ENCODE peak calls at places on chromosome 7, in six cellular contexts. Z, V, X, D, N and L are unnamed samples.

GRCh38 chr7:134391223-134391622 is 67.7 kb downstream of the AKR1B1 start:
- DNase-seq in D (no peak), Z (no peak), N (no peak), V (no peak), X (no peak), L (no peak)

GRCh38 chr7:101829374-101829773 is 11.9 kb downstream of the CUX1 start:
- DNase-seq in N (no peak), X (no peak), V (no peak), D (no peak), Z (no peak), L (no peak)

GRCh38 chr7:16926283-16926682 is 44.5 kb upstream of the AGR3 start:
- DNase-seq in X (no peak), Z (peak), N (peak), V (no peak), D (no peak), L (peak)

GRCh38 chr7:101126651-101127459 is at the start of gene SERPINE1:
- DNase-seq in N (peak), Z (peak), X (peak), V (no peak), D (no peak), L (peak)

GRCh38 chr7:55066479-55066878 is 47.7 kb downstream of the EGFR start:
- DNase-seq in Z (no peak), N (peak), X (no peak), V (no peak), D (no peak), L (peak)

GRCh38 chr7:32942783-32943653 is 14.2 kb upstream of the FKBP9 start:
- DNase-seq in Z (peak), X (peak), V (peak), N (peak), D (no peak), L (peak)

GRCh38 chr7:77820967-77821366 is 22.4 kb downstream of the PHTF2 start:
- DNase-seq in D (no peak), V (no peak), N (no peak), X (no peak), Z (no peak), L (no peak)

GRCh38 chr7:108055541-108056135 is 52.7 kb upstream of the LAMB1 start:
- DNase-seq in V (no peak), N (no peak), D (no peak), X (no peak), Z (no peak), L (no peak)

GRCh38 chr7:70703785-70704184 is 428.2 kb upstream of the GALNT17 start:
- DNase-seq in X (no peak), Z (no peak), V (no peak), N (no peak), D (no peak), L (peak)

GRCh38 chr7:29154076-29154475 is 7.7 kb upstream of the CPVL start:
- DNase-seq in Z (no peak), V (no peak), N (no peak), X (no peak), D (no peak), L (no peak)

GRCh38 chr7:28623863-28624262 is 211.5 kb downstream of the CREB5 start:
- DNase-seq in N (no peak), D (no peak), X (no peak), Z (no peak), V (no peak), L (peak)

GRCh38 chr7:99232082-99232770 is 24.3 kb upstream of the KPNA7 start:
- DNase-seq in Z (no peak), X (no peak), N (no peak), D (no peak), V (no peak), L (no peak)

GRCh38 chr7:26534649-26535482 is 243.2 kb downstream of the SNX10 start:
- DNase-seq in Z (no peak), N (no peak), V (no peak), X (no peak), D (no peak), L (no peak)

GRCh38 chr7:90706067-90706716 is 110.1 kb downstream of the CDK14 start:
- DNase-seq in Z (peak), N (peak), D (no peak), V (no peak), X (no peak), L (no peak)

GRCh38 chr7:94696981-94697670 is 41.2 kb upstream of the SGCE start:
- DNase-seq in D (no peak), X (no peak), V (no peak), Z (peak), N (peak), L (peak)

GRCh38 chr7:28105234-28105633 is 75.4 kb downstream of the JAZF1 start:
- DNase-seq in V (no peak), N (no peak), D (no peak), X (no peak), Z (no peak), L (no peak)

GRCh38 chr7:43647772-43648643 is 65.1 kb downstream of the STK17A start:
- DNase-seq in Z (peak), V (no peak), N (peak), D (no peak), X (no peak), L (peak)

GRCh38 chr7:51238981-51239495 is 77.6 kb downstream of the COBL start:
- DNase-seq in N (no peak), D (no peak), X (no peak), V (no peak), Z (no peak), L (peak)

GRCh38 chr7:48611993-48612392 is 312.4 kb upstream of the CDC14C start:
- DNase-seq in Z (no peak), D (no peak), X (no peak), N (no peak), V (no peak), L (no peak)

GRCh38 chr7:48617508-48617907 is 306.8 kb upstream of the CDC14C start:
- DNase-seq in V (no peak), X (no peak), D (no peak), Z (no peak), N (no peak), L (no peak)

GRCh38 chr7:48617988-48618387 is 306.4 kb upstream of the CDC14C start:
- DNase-seq in X (no peak), N (no peak), V (no peak), D (no peak), Z (no peak), L (no peak)
- H2BK15ac ChIP-seq in X (no peak), N (no peak), V (no peak), D (no peak), Z (no peak), L (no peak)

GRCh38 chr7:153087498-153087897 is 327.9 kb downstream of the ACTR3B start:
- DNase-seq in Z (no peak), D (no peak), V (no peak), X (no peak), N (no peak), L (no peak)

GRCh38 chr7:153090209-153090608 is 330.7 kb downstream of the ACTR3B start:
- DNase-seq in Z (no peak), D (no peak), N (no peak), X (no peak), V (no peak), L (no peak)

GRCh38 chr7:153088601-153089000 is 329.0 kb downstream of the ACTR3B start:
- DNase-seq in V (no peak), X (no peak), N (no peak), D (no peak), Z (no peak), L (no peak)

GRCh38 chr7:153091477-153091876 is 331.9 kb downstream of the ACTR3B start:
- DNase-seq in N (no peak), V (no peak), D (no peak), Z (no peak), X (no peak), L (no peak)

GRCh38 chr7:153090757-153091156 is 331.2 kb downstream of the ACTR3B start:
- DNase-seq in V (no peak), N (no peak), X (no peak), D (no peak), Z (no peak), L (no peak)
- H3K9ac ChIP-seq in V (no peak), N (no peak), X (no peak), D (no peak), Z (no peak), L (no peak)

DNA sequence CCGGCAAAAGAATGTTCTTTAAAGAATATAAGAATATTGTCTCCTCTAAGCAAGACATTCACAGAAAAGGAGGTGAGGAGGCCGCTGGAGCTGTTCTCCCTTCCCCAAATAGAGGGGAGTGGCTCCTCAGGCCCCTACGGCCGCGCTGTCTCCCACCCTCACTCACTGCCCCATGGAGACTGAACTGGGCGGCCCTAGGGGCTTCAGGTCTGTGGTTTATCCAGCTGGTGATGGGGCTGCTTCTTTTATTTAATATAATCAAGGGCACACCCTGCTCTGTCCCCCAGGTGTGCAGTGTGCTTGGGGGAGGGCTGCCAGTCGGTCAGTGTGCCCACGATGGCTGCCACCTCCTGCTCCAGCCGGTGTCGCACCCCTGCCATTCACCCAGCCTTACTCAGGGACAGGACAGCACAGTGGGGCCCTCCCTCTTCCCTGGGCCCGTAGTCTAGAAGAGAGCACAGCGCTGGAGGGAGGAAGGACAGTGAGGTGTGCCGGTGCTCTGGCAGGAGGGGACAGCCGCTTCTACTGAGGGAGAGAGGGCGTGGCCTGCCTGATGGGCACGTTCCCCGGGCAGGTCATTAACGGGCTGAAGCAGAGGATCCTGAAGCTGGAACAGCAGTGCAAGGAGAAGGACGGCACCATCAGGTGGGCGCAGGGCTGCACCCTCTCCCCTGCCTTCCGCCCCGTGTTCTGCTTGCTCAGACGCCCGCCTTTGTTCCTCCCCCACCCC is 23.4 kb downstream of the IQCE start:
- DNase-seq in X (no peak), Z (no peak), D (no peak), V (no peak), N (no peak), L (no peak)
- H3K4me2 ChIP-seq in X (no peak), Z (no peak), D (no peak), V (no peak), N (no peak), L (no peak)

DNA sequence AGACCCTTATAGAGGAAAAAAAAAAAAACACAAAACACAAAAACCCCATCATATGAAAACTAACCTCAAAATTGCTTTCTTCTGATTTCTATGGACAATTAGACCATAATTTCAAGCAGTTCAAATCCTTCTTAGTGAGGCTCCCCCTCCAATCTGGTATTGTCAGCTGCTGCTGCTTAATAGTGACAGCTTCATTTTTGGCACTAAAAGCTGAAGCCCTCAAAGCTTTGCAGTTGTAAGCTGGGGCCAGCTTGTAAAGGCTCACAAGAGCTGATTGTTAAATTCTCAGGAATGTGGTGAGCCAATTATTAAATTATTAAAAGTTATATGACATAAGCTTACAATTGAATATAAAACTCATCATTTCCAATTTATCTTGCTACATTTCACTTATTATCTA is 21.9 kb downstream of the ATXN7L1 start:
- DNase-seq in N (no peak), X (no peak), D (no peak), Z (no peak), V (no peak), L (no peak)
- H2BK15ac ChIP-seq in N (no peak), X (no peak), D (no peak), Z (no peak), V (no peak), L (no peak)

GRCh38 chr7:125504848-125505247 is 575.2 kb upstream of the POT1 start:
- DNase-seq in X (no peak), N (no peak), V (no peak), D (no peak), Z (no peak), L (peak)
- H3K9ac ChIP-seq in X (no peak), N (no peak), V (no peak), D (no peak), Z (no peak), L (no peak)

DNA sequence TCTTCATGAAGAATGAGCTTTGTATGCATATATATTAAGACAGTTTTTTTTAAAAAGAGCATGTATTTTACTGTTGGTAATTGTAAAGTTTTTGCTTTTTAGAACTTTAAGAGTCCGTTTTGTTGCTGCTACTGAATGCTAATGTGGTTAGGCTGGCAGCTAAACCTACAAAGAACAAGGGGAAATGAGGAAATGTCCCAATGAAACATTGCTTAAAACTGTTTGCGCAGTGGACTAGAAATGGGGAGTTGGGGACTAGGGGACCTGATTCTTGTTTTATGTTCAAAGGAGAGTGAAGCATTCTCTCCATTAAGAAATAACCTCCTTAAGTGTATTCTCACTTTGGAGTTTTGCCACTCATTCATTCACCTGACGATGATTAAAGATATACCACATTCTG is 5.7 kb downstream of the NRF1 start:
- DNase-seq in V (no peak), D (no peak), Z (no peak), N (no peak), X (no peak), L (no peak)
- H3K4me2 ChIP-seq in V (no peak), D (no peak), Z (peak), N (no peak), X (no peak), L (no peak)

DNA sequence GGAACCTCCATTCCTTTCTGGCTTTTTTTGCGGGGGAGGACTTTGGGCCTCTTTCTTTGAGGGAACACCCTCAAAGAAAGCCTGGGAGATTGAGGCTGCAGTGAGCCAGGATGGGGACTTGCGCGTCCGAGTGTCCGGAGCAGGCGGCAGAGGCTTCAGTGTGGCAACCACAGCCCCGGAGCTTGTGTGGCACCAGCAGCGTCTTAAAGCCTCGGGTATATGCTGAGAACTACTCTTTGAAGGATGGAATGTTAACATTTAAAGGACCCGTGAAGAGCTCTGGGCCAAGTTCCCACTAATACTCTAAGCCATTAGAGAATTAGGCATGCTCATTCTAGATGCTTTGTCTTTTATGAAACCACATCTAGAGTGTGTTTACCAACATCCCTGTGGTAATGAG is 168.2 kb downstream of the SEPTIN7 start:
- DNase-seq in D (no peak), Z (no peak), N (no peak), V (no peak), X (no peak), L (no peak)
- H2BK15ac ChIP-seq in D (no peak), Z (no peak), N (no peak), V (no peak), X (no peak), L (no peak)

GRCh38 chr7:92745241-92745640 is 91.1 kb downstream of the CDK6 start:
- DNase-seq in N (no peak), V (no peak), D (no peak), Z (no peak), X (no peak), L (no peak)

GRCh38 chr7:92748509-92748908 is 87.9 kb downstream of the CDK6 start:
- DNase-seq in D (no peak), N (no peak), Z (no peak), X (no peak), V (no peak), L (no peak)

GRCh38 chr7:92749327-92749730 is 87.0 kb downstream of the CDK6 start:
- DNase-seq in V (no peak), D (no peak), X (no peak), Z (peak), N (peak), L (no peak)

GRCh38 chr7:92749832-92750231 is 86.5 kb downstream of the CDK6 start:
- DNase-seq in V (no peak), D (no peak), X (no peak), N (no peak), Z (no peak), L (no peak)

GRCh38 chr7:92747041-92747835 is 89.1 kb downstream of the CDK6 start:
- DNase-seq in V (no peak), Z (peak), X (no peak), D (no peak), N (peak), L (no peak)
- H3K9ac ChIP-seq in V (no peak), Z (peak), X (no peak), D (no peak), N (no peak), L (no peak)

DNA sequence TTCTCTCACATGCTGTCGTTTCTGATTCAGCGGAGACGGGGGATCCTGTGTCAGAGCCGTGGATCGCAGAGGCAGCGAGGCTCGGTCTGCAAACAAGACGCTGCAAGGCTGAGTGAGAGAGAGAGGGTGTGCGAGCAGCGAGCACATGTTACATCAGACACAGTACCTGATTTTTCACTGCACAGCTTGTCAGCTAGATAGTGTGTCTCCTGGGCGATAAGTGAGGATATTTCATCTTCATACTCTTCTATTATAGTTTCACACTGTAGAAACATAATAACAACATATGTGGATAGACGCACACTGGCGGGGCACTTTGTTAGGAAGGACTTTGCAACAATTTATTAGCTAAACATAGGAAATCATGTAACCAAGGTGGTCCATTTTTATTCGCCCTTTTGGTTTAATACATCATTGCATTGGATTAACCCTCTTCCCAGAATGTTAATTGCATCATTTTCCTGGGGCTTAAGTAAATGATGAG is 39.5 kb downstream of the CNPY1 start:
- DNase-seq in N (peak), Z (peak), X (peak), D (no peak), V (no peak), L (peak)
- H3K4me2 ChIP-seq in N (peak), Z (peak), X (no peak), D (no peak), V (no peak), L (no peak)